ENCODE peak calls at places on chromosomes 1 and 21, in ten cellular contexts. One of them, this sample, is unnamed.

GRCh38 chr1:109769335-109770078 is 5.8 kb upstream of the EPS8L3 start:
- DNase-seq in OCI-LY7: no peak
- DNase-seq in retinal pigment epithelial cell: no peak
- DNase-seq in uterus: peak
- DNase-seq in progenitor cell of endocrine pancreas: no peak
- DNase-seq in thoracic aorta: no peak
- DNase-seq in RWPE1: peak
- DNase-seq in GM10248: no peak
- DNase-seq in H9: no peak
- DNase-seq in brain microvascular endothelial cell: peak
- DNase-seq in this sample: peak

GRCh38 chr1:206025283-206025820 is 1.7 kb upstream of the CTSE start:
- DNase-seq in uterus: no peak
- DNase-seq in retinal pigment epithelial cell: no peak
- DNase-seq in brain microvascular endothelial cell: no peak
- DNase-seq in RWPE1: no peak
- DNase-seq in H9: no peak
- DNase-seq in thoracic aorta: no peak
- DNase-seq in progenitor cell of endocrine pancreas: no peak
- DNase-seq in GM10248: no peak
- DNase-seq in OCI-LY7: no peak
- DNase-seq in this sample: no peak

GRCh38 chr1:41704189-41704588 is 214.5 kb downstream of the HIVEP3 start:
- DNase-seq in brain microvascular endothelial cell: no peak
- DNase-seq in H9: no peak
- DNase-seq in retinal pigment epithelial cell: no peak
- DNase-seq in uterus: no peak
- DNase-seq in progenitor cell of endocrine pancreas: no peak
- DNase-seq in OCI-LY7: no peak
- DNase-seq in RWPE1: no peak
- DNase-seq in thoracic aorta: no peak
- DNase-seq in GM10248: no peak
- DNase-seq in this sample: no peak

GRCh38 chr1:215284966-215285365 is 202.4 kb downstream of the KCNK2 start:
- DNase-seq in brain microvascular endothelial cell: no peak
- DNase-seq in uterus: no peak
- DNase-seq in H9: no peak
- DNase-seq in GM10248: no peak
- DNase-seq in progenitor cell of endocrine pancreas: no peak
- DNase-seq in retinal pigment epithelial cell: no peak
- DNase-seq in RWPE1: no peak
- DNase-seq in OCI-LY7: no peak
- DNase-seq in thoracic aorta: no peak
- DNase-seq in this sample: peak

GRCh38 chr1:45643978-45644377 is 20.1 kb upstream of the CCDC17 start:
- DNase-seq in OCI-LY7: peak
- DNase-seq in uterus: no peak
- DNase-seq in RWPE1: no peak
- DNase-seq in H9: no peak
- DNase-seq in brain microvascular endothelial cell: no peak
- DNase-seq in progenitor cell of endocrine pancreas: no peak
- DNase-seq in GM10248: no peak
- DNase-seq in thoracic aorta: no peak
- DNase-seq in retinal pigment epithelial cell: no peak
- DNase-seq in this sample: no peak

GRCh38 chr1:53554592-53555305 is 95.5 kb downstream of the DMRTB1 start:
- DNase-seq in thoracic aorta: no peak
- DNase-seq in brain microvascular endothelial cell: no peak
- DNase-seq in uterus: no peak
- DNase-seq in OCI-LY7: no peak
- DNase-seq in GM10248: no peak
- DNase-seq in H9: no peak
- DNase-seq in RWPE1: no peak
- DNase-seq in progenitor cell of endocrine pancreas: no peak
- DNase-seq in retinal pigment epithelial cell: no peak
- DNase-seq in this sample: no peak

GRCh38 chr1:8078176-8078671 is 52.1 kb upstream of the ERRFI1 start:
- DNase-seq in thoracic aorta: no peak
- DNase-seq in OCI-LY7: no peak
- DNase-seq in uterus: no peak
- DNase-seq in RWPE1: peak
- DNase-seq in retinal pigment epithelial cell: no peak
- DNase-seq in progenitor cell of endocrine pancreas: no peak
- DNase-seq in H9: no peak
- DNase-seq in GM10248: no peak
- DNase-seq in brain microvascular endothelial cell: peak
- DNase-seq in this sample: peak

GRCh38 chr1:236451796-236452373 is 57.8 kb downstream of the EDARADD start:
- DNase-seq in GM10248: peak
- DNase-seq in progenitor cell of endocrine pancreas: no peak
- DNase-seq in uterus: no peak
- DNase-seq in RWPE1: no peak
- DNase-seq in brain microvascular endothelial cell: no peak
- DNase-seq in OCI-LY7: peak
- DNase-seq in H9: peak
- DNase-seq in thoracic aorta: no peak
- DNase-seq in retinal pigment epithelial cell: no peak
- DNase-seq in this sample: no peak

GRCh38 chr1:173717238-173717637 is 2.5 kb downstream of the KLHL20 start:
- DNase-seq in uterus: no peak
- DNase-seq in retinal pigment epithelial cell: no peak
- DNase-seq in thoracic aorta: no peak
- DNase-seq in progenitor cell of endocrine pancreas: no peak
- DNase-seq in RWPE1: no peak
- DNase-seq in brain microvascular endothelial cell: no peak
- DNase-seq in H9: no peak
- DNase-seq in OCI-LY7: no peak
- DNase-seq in GM10248: no peak
- DNase-seq in this sample: no peak

GRCh38 chr1:172486805-172487454 is 43.1 kb upstream of the PIGC start:
- DNase-seq in OCI-LY7: no peak
- DNase-seq in RWPE1: no peak
- DNase-seq in GM10248: no peak
- DNase-seq in brain microvascular endothelial cell: no peak
- DNase-seq in progenitor cell of endocrine pancreas: no peak
- DNase-seq in retinal pigment epithelial cell: no peak
- DNase-seq in thoracic aorta: no peak
- DNase-seq in uterus: no peak
- DNase-seq in H9: no peak
- DNase-seq in this sample: no peak

DNA sequence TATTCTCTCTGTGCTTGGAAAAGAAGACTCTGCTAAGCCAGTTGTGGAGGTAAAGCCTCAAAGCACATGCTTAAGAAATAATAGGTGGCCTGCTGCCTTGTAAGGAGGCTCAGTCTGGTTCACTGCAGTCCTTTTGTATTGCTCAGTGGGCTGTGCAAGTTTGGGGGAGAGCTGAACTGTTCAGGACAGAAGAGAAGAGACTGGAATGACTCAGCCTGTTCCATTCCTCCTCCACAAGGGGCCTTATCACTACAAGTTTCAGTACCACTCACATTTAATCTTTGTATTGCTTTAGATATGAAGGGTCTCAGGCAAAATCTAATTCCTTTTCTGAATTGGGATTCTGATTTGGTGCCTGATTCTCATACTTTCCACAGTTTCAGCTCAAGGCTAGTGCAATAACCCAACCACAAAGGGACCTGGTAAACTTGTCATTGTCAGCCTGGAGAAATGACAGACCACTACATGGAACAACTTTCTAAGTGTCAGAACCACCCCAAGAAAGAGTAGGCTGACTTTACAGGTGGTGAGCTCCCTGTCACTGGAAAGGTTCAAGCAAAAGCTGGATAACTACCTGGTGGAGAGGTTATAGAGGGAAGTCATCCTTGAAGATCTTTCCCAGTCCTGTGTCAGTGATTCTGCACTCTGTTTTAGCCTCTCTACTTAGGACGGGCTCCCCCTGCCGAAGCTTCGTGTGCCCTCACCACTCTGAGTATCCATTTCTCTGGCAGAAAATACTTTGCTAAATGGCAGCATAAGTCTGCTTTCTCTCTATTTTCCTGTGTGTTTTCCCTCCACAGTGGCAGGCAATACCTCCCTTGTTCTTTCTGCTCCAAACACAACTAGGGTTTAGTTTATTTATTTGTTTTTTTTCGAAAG is 162.9 kb upstream of the GJB5 start:
- DNase-seq in OCI-LY7: no peak
- DNase-seq in retinal pigment epithelial cell: no peak
- DNase-seq in RWPE1: no peak
- DNase-seq in brain microvascular endothelial cell: no peak
- DNase-seq in progenitor cell of endocrine pancreas: no peak
- DNase-seq in GM10248: no peak
- DNase-seq in thoracic aorta: no peak
- DNase-seq in H9: no peak
- DNase-seq in uterus: no peak
- DNase-seq in this sample: no peak
- TF ChIP-seq CTCF in OCI-LY7: peak
- TF ChIP-seq CTCF in retinal pigment epithelial cell: no peak
- TF ChIP-seq CTCF in RWPE1: no peak
- TF ChIP-seq CTCF in brain microvascular endothelial cell: no peak
- TF ChIP-seq CTCF in progenitor cell of endocrine pancreas: peak
- TF ChIP-seq CTCF in GM10248: peak
- TF ChIP-seq CTCF in thoracic aorta: no peak
- TF ChIP-seq CTCF in H9: peak
- TF ChIP-seq CTCF in uterus: no peak
- TF ChIP-seq CTCF in this sample: no peak

GRCh38 chr1:196306421-196306820 is 301.8 kb downstream of the KCNT2 start:
- DNase-seq in OCI-LY7: no peak
- DNase-seq in RWPE1: no peak
- DNase-seq in retinal pigment epithelial cell: no peak
- DNase-seq in brain microvascular endothelial cell: no peak
- DNase-seq in H9: peak
- DNase-seq in thoracic aorta: no peak
- DNase-seq in GM10248: no peak
- DNase-seq in progenitor cell of endocrine pancreas: no peak
- DNase-seq in uterus: no peak
- DNase-seq in this sample: no peak
- TF ChIP-seq CTCF in OCI-LY7: no peak
- TF ChIP-seq CTCF in RWPE1: no peak
- TF ChIP-seq CTCF in retinal pigment epithelial cell: no peak
- TF ChIP-seq CTCF in brain microvascular endothelial cell: no peak
- TF ChIP-seq CTCF in H9: no peak
- TF ChIP-seq CTCF in thoracic aorta: no peak
- TF ChIP-seq CTCF in GM10248: no peak
- TF ChIP-seq CTCF in progenitor cell of endocrine pancreas: no peak
- TF ChIP-seq CTCF in uterus: no peak
- TF ChIP-seq CTCF in this sample: no peak

DNA sequence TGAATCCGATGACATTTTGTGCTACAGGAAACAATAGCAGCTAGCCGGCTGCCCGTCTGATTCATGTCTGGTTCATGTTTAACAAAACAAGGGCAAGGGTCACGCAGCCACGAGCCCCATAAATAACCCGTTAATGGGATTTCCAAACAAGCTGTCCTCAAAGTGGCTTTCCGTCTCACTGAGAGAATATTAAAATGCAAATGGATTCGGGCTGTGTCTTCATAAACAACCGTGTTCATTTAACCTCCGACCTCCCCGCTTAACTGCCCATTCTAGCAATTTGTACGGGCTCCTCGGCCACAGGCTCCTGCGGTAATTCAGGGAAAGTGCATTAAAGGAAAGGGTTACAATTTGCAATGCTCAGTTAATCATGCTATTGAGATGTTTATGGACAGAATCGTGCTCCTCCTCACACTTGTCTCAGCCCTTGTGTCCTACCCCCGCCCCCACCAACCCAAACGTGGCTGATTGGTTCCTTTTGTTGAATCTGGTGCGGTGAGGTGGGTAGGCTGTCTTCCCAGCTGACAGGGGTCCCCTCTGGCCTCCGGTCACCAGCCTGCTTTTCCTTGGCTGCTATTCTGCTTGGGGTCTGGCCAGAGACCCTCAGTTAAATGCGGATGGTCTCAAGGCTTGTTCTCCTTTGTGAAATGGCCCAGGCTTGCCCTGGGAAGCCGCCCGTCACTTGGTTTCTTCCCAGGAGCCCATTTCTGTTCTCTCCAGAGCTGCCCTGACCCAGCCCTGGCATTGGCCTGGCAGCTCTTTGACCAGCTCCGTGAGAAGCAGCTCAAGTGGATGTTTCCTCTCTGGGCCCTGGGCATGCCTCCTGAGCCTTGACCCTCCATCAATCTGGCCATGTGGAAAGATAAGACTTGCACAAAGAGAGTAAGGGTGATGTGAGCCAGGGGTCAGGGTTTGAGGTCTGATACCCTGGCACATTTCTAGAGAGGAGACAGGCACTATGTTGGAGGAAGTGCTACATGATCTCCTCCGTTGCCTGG is 200.7 kb upstream of the POU3F1 start:
- DNase-seq in brain microvascular endothelial cell: peak
- DNase-seq in retinal pigment epithelial cell: no peak
- DNase-seq in GM10248: no peak
- DNase-seq in uterus: peak
- DNase-seq in OCI-LY7: no peak
- DNase-seq in thoracic aorta: no peak
- DNase-seq in H9: no peak
- DNase-seq in RWPE1: no peak
- DNase-seq in progenitor cell of endocrine pancreas: no peak
- DNase-seq in this sample: peak
- TF ChIP-seq CTCF in brain microvascular endothelial cell: no peak
- TF ChIP-seq CTCF in retinal pigment epithelial cell: no peak
- TF ChIP-seq CTCF in GM10248: no peak
- TF ChIP-seq CTCF in uterus: no peak
- TF ChIP-seq CTCF in OCI-LY7: no peak
- TF ChIP-seq CTCF in thoracic aorta: no peak
- TF ChIP-seq CTCF in H9: no peak
- TF ChIP-seq CTCF in RWPE1: no peak
- TF ChIP-seq CTCF in progenitor cell of endocrine pancreas: no peak
- TF ChIP-seq CTCF in this sample: no peak

DNA sequence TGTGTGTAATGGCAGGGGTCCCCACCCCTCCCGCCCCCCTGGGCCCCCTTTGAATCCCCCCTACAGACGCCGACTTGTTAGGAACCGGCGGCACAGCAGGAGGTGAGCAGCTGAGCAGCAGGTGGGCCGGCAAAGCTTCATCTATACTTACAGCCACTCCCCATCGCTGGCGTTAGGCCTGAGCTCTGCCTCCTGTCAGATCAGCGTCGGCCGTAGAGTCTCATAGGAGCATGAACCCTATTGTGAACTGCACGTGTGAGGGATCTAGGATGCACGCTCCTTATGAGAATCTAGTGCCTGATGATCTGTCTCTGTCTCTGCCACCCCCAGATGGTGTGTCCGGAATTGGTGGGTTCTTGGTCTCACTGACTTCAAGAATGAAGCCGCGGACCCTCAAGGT is 14.9 kb upstream of the VPS26C start:
- DNase-seq in progenitor cell of endocrine pancreas: no peak
- DNase-seq in GM10248: no peak
- DNase-seq in H9: no peak
- DNase-seq in thoracic aorta: no peak
- DNase-seq in brain microvascular endothelial cell: no peak
- DNase-seq in retinal pigment epithelial cell: no peak
- DNase-seq in OCI-LY7: no peak
- DNase-seq in RWPE1: no peak
- DNase-seq in uterus: no peak
- DNase-seq in this sample: no peak
- TF ChIP-seq CTCF in progenitor cell of endocrine pancreas: no peak
- TF ChIP-seq CTCF in GM10248: no peak
- TF ChIP-seq CTCF in H9: no peak
- TF ChIP-seq CTCF in thoracic aorta: no peak
- TF ChIP-seq CTCF in brain microvascular endothelial cell: no peak
- TF ChIP-seq CTCF in retinal pigment epithelial cell: no peak
- TF ChIP-seq CTCF in OCI-LY7: no peak
- TF ChIP-seq CTCF in RWPE1: no peak
- TF ChIP-seq CTCF in uterus: no peak
- TF ChIP-seq CTCF in this sample: no peak

GRCh38 chr1:151265446-151266236 is 11.1 kb downstream of the PSMD4 start:
- DNase-seq in retinal pigment epithelial cell: no peak
- DNase-seq in OCI-LY7: no peak
- DNase-seq in thoracic aorta: no peak
- DNase-seq in uterus: no peak
- DNase-seq in H9: no peak
- DNase-seq in brain microvascular endothelial cell: no peak
- DNase-seq in progenitor cell of endocrine pancreas: no peak
- DNase-seq in RWPE1: no peak
- DNase-seq in GM10248: no peak
- DNase-seq in this sample: no peak
- TF ChIP-seq CTCF in retinal pigment epithelial cell: no peak
- TF ChIP-seq CTCF in OCI-LY7: no peak
- TF ChIP-seq CTCF in thoracic aorta: no peak
- TF ChIP-seq CTCF in uterus: no peak
- TF ChIP-seq CTCF in H9: no peak
- TF ChIP-seq CTCF in brain microvascular endothelial cell: no peak
- TF ChIP-seq CTCF in progenitor cell of endocrine pancreas: no peak
- TF ChIP-seq CTCF in RWPE1: no peak
- TF ChIP-seq CTCF in GM10248: no peak
- TF ChIP-seq CTCF in this sample: no peak